ENCODE peak calls at places on chromosomes 12 and 14, in four cellular contexts. A is K562, W is HepG2, P is H1. O is an unnamed sample.

GRCh38 chr14:60133487-60133886 is 31.7 kb downstream of the DHRS7 start:
- DNase-seq in A (no peak), W (no peak), P (no peak), O (no peak)

GRCh38 chr14:52609445-52610044 is 56.9 kb downstream of the GPR137C start:
- DNase-seq in A (no peak), W (peak; percentile 7), P (no peak), O (no peak)

GRCh38 chr12:107760207-107760816 is 625 bp downstream of the PRDM4 start:
- DNase-seq in A (no peak), W (peak; percentile 19), P (peak; percentile 67), O (no peak)

GRCh38 chr12:57908511-57908910 is 32.9 kb upstream of the ATP23 start:
- DNase-seq in A (no peak), W (no peak), P (no peak), O (no peak)

GRCh38 chr12:12655061-12655460 is 40.9 kb downstream of the GPR19 start:
- DNase-seq in A (no peak), W (no peak), P (no peak), O (no peak)

GRCh38 chr12:53102883-53103807 is at the start of gene SOAT2:
- DNase-seq in A (peak; percentile 5), W (peak; percentile 72), P (no peak), O (no peak)

GRCh38 chr14:103702497-103703432 is 12.5 kb downstream of the XRCC3 start:
- DNase-seq in A (no peak), W (no peak), P (no peak), O (no peak)

GRCh38 chr12:84421103-84421502 is 491.5 kb downstream of the SLC6A15 start:
- DNase-seq in A (no peak), W (no peak), P (no peak), O (no peak)

GRCh38 chr14:99541677-99542470 is 60.7 kb downstream of the CCNK start:
- DNase-seq in A (no peak), W (no peak), P (no peak), O (no peak)

GRCh38 chr14:104724407-104724980 is 465 bp downstream of the ADSS1 start:
- DNase-seq in A (peak; percentile 77), W (no peak), P (no peak), O (no peak)

GRCh38 chr14:104726600-104727451 is 2.8 kb downstream of the ADSS1 start:
- DNase-seq in A (no peak), W (peak; percentile 74), P (no peak), O (no peak)

GRCh38 chr14:104725772-104726548 is 1.9 kb downstream of the ADSS1 start:
- DNase-seq in A (no peak), W (no peak), P (no peak), O (no peak)

GRCh38 chr14:104723651-104724406 is at the start of gene ADSS1:
- DNase-seq in A (peak; percentile 78), W (peak; percentile 24), P (peak; percentile 84), O (no peak)

DNA sequence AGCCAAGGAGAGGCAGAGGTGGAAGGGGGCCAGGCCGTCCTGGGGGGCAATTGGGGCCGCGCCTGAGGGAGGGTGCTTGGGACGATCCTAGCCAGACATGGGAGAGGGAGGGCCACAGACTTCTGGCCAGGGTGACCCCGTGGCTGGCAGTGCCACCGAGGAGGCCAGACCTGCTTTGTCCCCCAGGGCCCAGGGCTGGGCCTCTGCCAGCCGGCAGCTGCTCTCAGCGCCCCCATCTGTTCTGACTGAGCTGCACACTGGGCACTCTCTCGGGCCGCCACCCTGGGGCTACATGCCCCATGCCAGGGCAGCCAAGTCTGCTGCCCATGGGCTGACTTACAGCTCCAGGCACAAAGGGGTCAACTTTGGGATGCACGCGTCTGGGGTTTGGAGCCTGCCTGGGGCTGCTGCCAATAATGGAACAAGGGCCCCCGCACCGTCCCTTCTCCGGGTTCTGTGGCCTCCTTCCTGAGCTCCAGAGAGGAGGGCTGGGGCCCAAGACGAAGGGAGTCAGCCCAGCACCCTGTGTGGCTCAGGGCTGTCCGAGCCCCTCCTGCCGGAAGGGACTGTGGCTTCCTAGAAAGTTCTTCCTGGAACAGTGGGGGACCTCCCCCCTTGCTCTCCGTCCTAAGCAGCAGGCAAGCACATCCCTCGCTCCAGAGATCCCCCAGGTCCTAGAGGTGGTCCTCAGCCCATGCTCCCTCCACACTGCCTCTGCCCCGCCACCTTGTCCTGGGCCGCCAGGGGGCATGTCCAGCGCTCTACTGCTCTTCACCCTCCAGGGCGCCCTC is 1.1 kb downstream of the ADSS1 start:
- DNase-seq in A (peak; percentile 17), W (peak; percentile 43), P (peak; percentile 70), O (no peak)
- H3K9ac ChIP-seq in A (peak overlapping the region; percentile 94), W (peak overlapping the region; percentile 76), P (no peak overlapping the region), O (peak overlapping the region; percentile 71)

GRCh38 chr14:34075095-34075744 is 124.3 kb upstream of the EGLN3 start:
- DNase-seq in A (no peak), W (no peak), P (no peak), O (no peak)
- TF ChIP-seq FOSL1 in A (no peak), W (no peak), P (no peak), O (no peak)

DNA sequence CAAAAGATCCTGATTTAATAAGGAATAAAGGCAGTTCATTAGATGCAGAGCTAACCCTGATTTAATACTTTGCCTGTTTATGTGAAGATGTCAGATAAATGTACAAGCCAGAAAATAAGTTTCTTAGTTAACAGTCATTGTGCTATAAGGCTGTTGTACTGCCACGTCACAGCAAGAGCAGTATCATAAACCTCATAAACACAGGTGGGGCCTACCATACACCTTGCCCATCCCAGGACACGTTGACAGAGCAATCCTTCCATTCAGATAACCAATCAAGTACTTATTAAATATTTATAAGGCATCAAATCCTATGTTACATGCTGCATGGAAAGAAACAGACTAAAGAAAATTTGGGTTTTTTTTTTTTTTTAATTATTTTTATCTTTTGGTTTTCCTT is 36.5 kb downstream of the SINHCAF start:
- DNase-seq in A (no peak), W (no peak), P (no peak), O (no peak)
- H3K36me3 ChIP-seq in A (peaks cover 91% of the 10 kb centered on the region), W (peaks cover 28% of the 10 kb centered on the region), P (peaks cover 84% of the 10 kb centered on the region), O (peaks cover 58% of the 10 kb centered on the region)

GRCh38 chr12:124632510-124632909 is 65.1 kb upstream of the NCOR2 start:
- DNase-seq in A (peak; percentile 70), W (no peak), P (no peak), O (no peak)

GRCh38 chr12:124631681-124632080 is 64.3 kb upstream of the NCOR2 start:
- DNase-seq in A (no peak), W (no peak), P (no peak), O (no peak)

GRCh38 chr12:124635316-124635715 is 67.9 kb upstream of the NCOR2 start:
- DNase-seq in A (no peak), W (no peak), P (no peak), O (no peak)

GRCh38 chr12:124633269-124633953 is 66.0 kb upstream of the NCOR2 start:
- DNase-seq in A (no peak), W (no peak), P (no peak), O (peak; percentile 57)

GRCh38 chr12:124633954-124634352 is 66.5 kb upstream of the NCOR2 start:
- DNase-seq in A (no peak), W (no peak), P (no peak), O (no peak)
- H3K9ac ChIP-seq in A (peak overlapping the region; percentile 71), W (no peak overlapping the region), P (no peak overlapping the region), O (peak overlapping the region; percentile 64)

DNA sequence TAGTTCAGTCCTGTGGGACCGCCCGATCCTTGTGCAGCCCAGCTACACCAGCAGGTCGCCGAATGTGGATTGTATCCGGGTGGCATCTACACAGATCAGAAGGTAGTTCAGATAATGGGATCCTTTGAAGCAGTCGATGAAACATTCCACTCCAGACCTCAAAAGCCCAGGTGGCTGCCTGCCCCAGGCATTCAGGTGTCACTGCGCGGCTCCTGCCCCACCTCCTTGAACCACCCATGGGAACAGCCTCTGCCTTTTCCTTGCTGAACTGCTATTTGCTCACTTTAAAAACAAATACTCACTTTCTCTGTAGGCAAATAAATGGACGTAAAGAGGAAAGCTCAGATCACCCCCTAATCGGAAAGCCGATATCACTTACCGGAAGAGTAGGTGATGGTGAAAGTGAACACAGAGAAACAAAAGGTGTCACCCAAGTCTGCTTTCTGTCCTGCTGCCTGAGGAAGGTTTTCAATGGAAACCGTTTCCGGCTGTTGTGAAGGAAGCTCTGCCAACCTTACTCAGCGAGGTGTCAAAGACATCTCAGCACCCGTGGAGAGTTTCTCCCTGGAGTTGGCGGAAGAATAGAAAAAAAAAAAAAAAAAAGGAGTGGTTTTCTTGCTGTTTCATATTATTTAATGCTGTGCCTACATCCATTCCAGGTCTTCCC is 100.4 kb upstream of the NCOR2 start:
- DNase-seq in A (no peak), W (peak; percentile 79), P (no peak), O (no peak)
- TF ChIP-seq FOSL1 in A (no peak), W (no peak), P (no peak), O (no peak)

GRCh38 chr12:2606186-2606910 is 188.4 kb upstream of the FKBP4 start:
- DNase-seq in A (no peak), W (no peak), P (no peak), O (no peak)
- H3K36me3 ChIP-seq in A (no peaks in the 10 kb centered on the region), W (no peaks in the 10 kb centered on the region), P (no peaks in the 10 kb centered on the region), O (no peaks in the 10 kb centered on the region)